ENCODE peak calls at places on chromosomes 4 and X, in eight cellular contexts. M, J, U, E, F, K, T and X are unnamed samples.

GRCh38 chrX:130974323-130974722 is 71.3 kb upstream of the ENOX2 start:
- DNase-seq in U (no peak), F (no peak), K (no peak), E (no peak), T (no peak), J (no peak), M (no peak), X (no peak)

GRCh38 chr4:129358571-129358970 is 262.6 kb downstream of the C4orf33 start:
- DNase-seq in J (no peak), E (no peak), M (no peak), F (no peak), U (no peak), K (peak), T (no peak), X (no peak)

GRCh38 chrX:119997570-119997969 is 54.0 kb upstream of the NKAP start:
- DNase-seq in U (no peak), J (no peak), M (no peak), E (no peak), K (no peak), F (no peak), T (no peak), X (no peak)

GRCh38 chr4:629916-630641 is 4.7 kb downstream of the PDE6B start:
- DNase-seq in M (no peak), T (no peak), K (no peak), F (no peak), U (no peak), J (no peak), E (no peak), X (no peak)

GRCh38 chrX:55342533-55343501 is 78.1 kb upstream of the PAGE3 start:
- DNase-seq in U (peak), K (peak), E (no peak), M (peak), J (peak), T (peak), F (no peak), X (no peak)

GRCh38 chrX:22526339-22526738 is 253.6 kb downstream of the CBLL2 start:
- DNase-seq in F (no peak), M (no peak), U (peak), E (no peak), J (no peak), T (no peak), K (peak), X (no peak)

GRCh38 chrX:8845060-8845459 is 43.9 kb upstream of the FAM9A start:
- DNase-seq in J (peak), M (no peak), F (no peak), T (no peak), K (no peak), E (no peak), U (peak), X (no peak)

GRCh38 chrX:25012793-25013592 is 2.8 kb downstream of the ARX start:
- DNase-seq in U (peak), K (peak), F (no peak), E (no peak), T (no peak), J (no peak), M (no peak), X (no peak)

GRCh38 chr4:34198966-34199365 is 2045.3 kb downstream of the ARAP2 start:
- DNase-seq in U (no peak), E (no peak), T (no peak), F (no peak), M (no peak), J (no peak), K (no peak), X (no peak)

GRCh38 chrX:15495801-15496200 is 2.7 kb upstream of the PIR start:
- DNase-seq in E (no peak), M (no peak), T (no peak), U (no peak), K (no peak), J (no peak), F (no peak), X (no peak)

GRCh38 chrX:15497865-15498264 is 2.7 kb upstream of the BMX start:
- DNase-seq in J (peak), T (peak), U (peak), M (peak), F (peak), E (no peak), K (peak), X (no peak)

GRCh38 chrX:15496809-15497208 is 3.7 kb upstream of the PIR start:
- DNase-seq in K (no peak), U (no peak), T (no peak), F (no peak), M (no peak), J (no peak), E (no peak), X (no peak)

GRCh38 chrX:15498741-15499140 is 1.9 kb upstream of the BMX start:
- DNase-seq in K (no peak), T (no peak), M (no peak), U (no peak), F (no peak), J (no peak), E (no peak), X (no peak)

GRCh38 chrX:15493118-15494082 is at the start of gene PIR:
- DNase-seq in K (peak), U (peak), E (peak), M (peak), J (peak), F (peak), T (peak), X (peak)
- TF ChIP-seq POLR2A in K (no peak), U (peak), E (no peak), M (no peak), J (peak), F (peak), T (no peak), X (no peak)

GRCh38 chr4:161097821-161098220 is 1066.0 kb downstream of the FSTL5 start:
- DNase-seq in M (no peak), J (no peak), F (no peak), T (no peak), E (no peak), U (no peak), K (no peak), X (no peak)

GRCh38 chr4:161101881-161102280 is 1061.9 kb downstream of the FSTL5 start:
- DNase-seq in J (no peak), T (no peak), F (no peak), E (no peak), U (no peak), M (no peak), K (no peak), X (no peak)
- TF ChIP-seq POLR2A in J (no peak), T (no peak), F (no peak), E (no peak), U (no peak), M (no peak), K (no peak), X (no peak)

GRCh38 chrX:112645774-112646173 is 34.0 kb downstream of the LHFPL1 start:
- DNase-seq in M (no peak), J (no peak), U (no peak), F (no peak), T (no peak), K (no peak), E (no peak), X (no peak)

GRCh38 chrX:112653017-112653416 is 26.7 kb downstream of the LHFPL1 start:
- DNase-seq in F (no peak), U (no peak), M (no peak), T (no peak), K (no peak), E (no peak), J (no peak), X (no peak)

GRCh38 chrX:112654871-112655270 is 24.9 kb downstream of the LHFPL1 start:
- DNase-seq in T (no peak), K (no peak), J (no peak), M (no peak), E (no peak), U (no peak), F (no peak), X (no peak)

GRCh38 chrX:112646651-112647050 is 33.1 kb downstream of the LHFPL1 start:
- DNase-seq in M (no peak), T (no peak), K (no peak), E (no peak), U (no peak), J (no peak), F (no peak), X (no peak)

DNA sequence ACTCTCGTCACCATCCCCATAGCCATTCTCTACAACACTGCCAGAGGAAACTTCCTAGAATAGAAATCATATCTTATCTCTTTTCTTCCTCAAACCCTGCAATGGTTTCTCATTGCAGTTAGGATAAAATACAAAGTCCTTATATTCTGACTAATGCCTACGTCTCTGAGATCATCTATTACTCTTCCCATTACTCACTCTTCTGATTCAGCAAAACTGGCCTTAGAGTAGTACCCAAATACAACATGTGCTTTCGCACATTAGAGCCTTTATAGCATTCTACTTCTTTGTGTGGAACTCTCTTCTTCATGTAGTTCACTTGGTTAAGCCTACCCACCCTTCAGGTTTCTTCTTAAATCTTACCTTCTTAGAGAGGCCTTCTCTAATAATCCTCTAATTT is 28.0 kb downstream of the LHFPL1 start:
- DNase-seq in U (no peak), J (no peak), M (no peak), K (no peak), F (no peak), E (no peak), T (no peak), X (no peak)
- TF ChIP-seq POLR2A in U (no peak), J (no peak), M (no peak), K (no peak), F (no peak), E (no peak), T (no peak), X (no peak)

DNA sequence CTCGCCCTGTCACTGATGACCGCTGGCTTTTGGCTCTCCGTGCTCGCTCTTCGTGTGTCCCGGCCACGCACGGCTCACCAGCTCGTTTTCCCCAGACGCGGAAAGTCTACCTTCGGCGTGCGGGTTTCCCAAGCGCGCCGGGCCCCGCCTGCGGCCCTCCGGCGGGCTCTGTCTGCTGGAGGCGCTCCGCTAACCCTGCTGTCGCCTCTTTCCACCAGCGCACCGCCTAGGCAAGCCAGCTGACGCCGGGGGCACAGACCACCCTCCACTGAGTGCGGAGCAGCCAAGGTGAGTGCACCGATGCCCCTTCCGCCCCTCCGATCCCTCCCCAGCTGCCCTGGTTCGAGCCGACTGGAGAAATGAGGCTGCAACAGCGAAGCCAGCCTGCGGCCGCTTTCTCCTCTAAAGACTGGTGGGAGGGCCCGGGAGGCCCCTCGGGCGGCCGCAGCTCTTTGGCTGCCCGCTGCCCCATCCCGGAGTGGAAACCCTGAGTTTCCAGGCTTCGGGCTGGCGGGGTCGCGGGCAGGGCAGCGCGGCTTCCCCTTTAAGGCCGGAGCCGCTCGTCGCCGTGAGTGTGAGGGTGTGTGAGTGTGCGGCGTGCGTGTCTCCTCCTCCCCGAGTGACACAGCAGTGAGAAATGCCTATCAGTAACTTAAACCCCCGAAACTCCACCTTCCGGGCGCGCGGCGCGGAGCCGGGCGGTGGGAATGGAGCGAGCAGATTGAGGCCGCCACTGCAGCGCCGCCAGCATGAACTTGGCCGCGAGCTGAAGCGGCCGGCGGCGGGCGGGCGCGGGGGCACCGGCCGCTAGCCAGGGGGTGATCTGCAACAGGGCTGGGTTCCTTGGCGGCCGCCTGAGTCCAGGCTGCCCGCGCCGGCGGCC is at the start of gene MAMLD1:
- DNase-seq in K (peak), J (peak), F (peak), M (peak), U (peak), T (peak), E (peak), X (peak)
- TF ChIP-seq POLR2A in K (no peak), J (peak), F (peak), M (no peak), U (peak), T (peak), E (no peak), X (no peak)

GRCh38 chrX:96684339-96685204 is at the start of gene DIAPH2:
- DNase-seq in M (peak), E (peak), F (peak), U (peak), K (peak), J (peak), T (peak), X (peak)
- TF ChIP-seq POLR2A in M (no peak), E (no peak), F (peak), U (peak), K (peak), J (peak), T (no peak), X (no peak)

DNA sequence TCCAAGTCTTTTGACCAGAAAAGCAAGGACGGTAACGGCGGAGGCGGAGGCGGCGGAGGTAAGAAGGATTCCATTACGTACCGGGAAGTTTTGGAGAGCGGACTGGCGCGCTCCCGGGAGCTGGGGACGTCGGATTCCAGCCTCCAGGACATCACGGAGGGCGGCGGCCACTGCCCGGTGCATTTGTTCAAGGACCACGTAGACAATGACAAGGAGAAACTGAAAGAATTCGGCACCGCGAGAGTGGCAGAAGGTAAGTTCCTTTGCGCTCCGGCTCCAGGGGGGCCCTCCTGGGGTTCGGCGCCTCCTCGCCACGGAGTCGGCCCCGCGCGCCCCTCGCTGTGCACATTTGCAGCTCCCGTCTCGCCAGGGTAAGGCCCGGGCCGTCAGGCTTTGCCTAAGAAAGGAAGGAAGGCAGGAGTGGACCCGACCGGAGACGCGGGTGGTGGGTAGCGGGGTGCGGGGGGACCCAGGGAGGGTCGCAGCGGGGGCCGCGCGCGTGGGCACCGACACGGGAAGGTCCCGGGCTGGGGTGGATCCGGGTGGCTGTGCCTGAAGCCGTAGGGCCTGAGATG is 418 bp downstream of the SHOX start:
- DNase-seq in U (peak), J (no peak), E (no peak), T (no peak), M (no peak), F (no peak), K (no peak), X (peak)
- TF ChIP-seq POLR2A in U (no peak), J (no peak), E (no peak), T (no peak), M (no peak), F (no peak), K (no peak), X (no peak)

GRCh38 chr4:20078644-20079043 is 173.1 kb upstream of the SLIT2 start:
- DNase-seq in J (no peak), U (no peak), T (no peak), F (no peak), K (no peak), E (no peak), M (no peak), X (no peak)

GRCh38 chr4:20075479-20075878 is 176.2 kb upstream of the SLIT2 start:
- DNase-seq in K (no peak), E (no peak), T (no peak), J (no peak), M (no peak), F (no peak), U (no peak), X (no peak)

DNA sequence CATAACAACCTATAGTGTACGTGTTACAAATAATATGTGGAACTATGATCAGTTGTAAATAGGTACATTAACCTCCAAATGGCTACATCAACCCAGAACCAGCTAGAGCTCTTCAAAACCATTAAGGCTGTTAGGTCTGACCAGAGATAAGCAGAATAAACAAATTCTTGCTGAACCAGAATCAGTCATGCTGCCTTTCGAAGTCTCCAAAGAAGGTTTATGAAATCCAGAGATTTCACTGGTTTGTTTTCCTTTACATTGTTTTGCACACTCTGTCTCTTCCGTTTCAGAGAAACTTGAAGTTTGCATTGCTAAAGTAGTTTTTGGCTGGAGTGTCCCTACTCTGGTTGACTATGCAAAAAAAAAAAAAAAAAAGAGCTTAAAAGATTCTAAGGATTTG is 177.3 kb upstream of the SLIT2 start:
- DNase-seq in M (no peak), E (no peak), U (no peak), J (no peak), F (no peak), K (no peak), T (no peak), X (no peak)
- TF ChIP-seq POLR2A in M (no peak), E (no peak), U (no peak), J (no peak), F (no peak), K (no peak), T (no peak), X (no peak)

GRCh38 chr4:173367946-173368345 is 2.8 kb upstream of the SAP30 start:
- DNase-seq in E (no peak), T (no peak), M (no peak), K (no peak), J (no peak), U (no peak), F (no peak), X (no peak)

GRCh38 chr4:173370477-173371291 is at the start of gene SAP30:
- DNase-seq in J (peak), E (peak), M (peak), T (peak), K (peak), F (peak), U (peak), X (peak)

GRCh38 chr4:173367285-173367684 is 3.5 kb upstream of the SAP30 start:
- DNase-seq in M (no peak), J (no peak), F (no peak), E (no peak), T (no peak), U (no peak), K (no peak), X (no peak)

GRCh38 chr4:173371292-173372192 is 788 bp downstream of the SAP30 start:
- DNase-seq in T (peak), J (peak), M (peak), U (peak), K (peak), E (peak), F (peak), X (no peak)

GRCh38 chr4:173370130-173370476 is 651 bp upstream of the SAP30 start:
- DNase-seq in U (no peak), M (no peak), E (peak), F (peak), K (peak), J (peak), T (peak), X (peak)
- TF ChIP-seq POLR2A in U (no peak), M (no peak), E (no peak), F (no peak), K (no peak), J (no peak), T (no peak), X (no peak)

GRCh38 chr4:66376921-66377320 is 706.6 kb upstream of the EPHA5 start:
- DNase-seq in E (no peak), M (no peak), J (no peak), T (no peak), F (no peak), K (no peak), U (no peak), X (no peak)
- TF ChIP-seq POLR2A in E (no peak), M (no peak), J (no peak), T (no peak), F (no peak), K (no peak), U (no peak), X (no peak)